ENCODE peak calls at places on chromosomes 7 and 10, in four cellular contexts. J, V, O and C are unnamed samples.

GRCh38 chr7:12967322-12967721 is 279.9 kb downstream of the ARL4A start:
- DNase-seq in V (no peak), J (no peak), O (no peak), C (no peak)

GRCh38 chr10:52956451-52956850 is 183.9 kb upstream of the MBL2 start:
- DNase-seq in O (no peak), J (no peak), V (no peak), C (no peak)

GRCh38 chr10:46515402-46516192 is 40.9 kb downstream of the GPRIN2 start:
- DNase-seq in O (no peak), J (no peak), V (no peak), C (no peak)

GRCh38 chr10:52423369-52423768 is 109.3 kb downstream of the DKK1 start:
- DNase-seq in V (no peak), O (no peak), J (no peak), C (no peak)

GRCh38 chr7:50822716-50823115 is 40.0 kb upstream of the GRB10 start:
- DNase-seq in J (peak), V (no peak), O (no peak), C (no peak)

GRCh38 chr7:104940023-104940710 is 73.8 kb upstream of the KMT2E start:
- DNase-seq in O (no peak), J (no peak), V (no peak), C (no peak)

GRCh38 chr10:97763947-97764346 is 7.9 kb downstream of the SFRP5 start:
- DNase-seq in V (no peak), J (no peak), O (no peak), C (no peak)

GRCh38 chr10:57015595-57016303 is 654.7 kb upstream of the ZWINT start:
- DNase-seq in J (no peak), V (no peak), O (no peak), C (no peak)

GRCh38 chr7:158588085-158588877 is 658 bp upstream of the PTPRN2 start:
- DNase-seq in O (no peak), V (no peak), J (no peak), C (no peak)

GRCh38 chr7:98617960-98618418 is 904 bp downstream of the NPTX2 start:
- DNase-seq in V (no peak), O (no peak), J (no peak), C (no peak)

GRCh38 chr10:73448384-73448783 is 15.0 kb upstream of the MSS51 start:
- DNase-seq in O (no peak), V (no peak), J (no peak), C (no peak)

GRCh38 chr10:97520978-97521761 is 22.4 kb downstream of the UBTD1 start:
- DNase-seq in O (no peak), J (no peak), V (no peak), C (no peak)

GRCh38 chr7:142384508-142384922 is 126.7 kb upstream of the PRSS58 start:
- DNase-seq in O (no peak), J (no peak), V (no peak), C (peak)

GRCh38 chr10:75150656-75151055 is 39.2 kb downstream of the SAMD8 start:
- DNase-seq in V (no peak), J (no peak), O (no peak), C (no peak)

GRCh38 chr7:23687011-23687410 is 7.0 kb downstream of the FAM221A start:
- DNase-seq in O (no peak), J (no peak), V (no peak), C (no peak)

GRCh38 chr10:120732067-120732466 is 119.1 kb upstream of the WDR11 start:
- DNase-seq in J (no peak), O (no peak), V (peak), C (no peak)

GRCh38 chr7:69739182-69739581 is 140.9 kb downstream of the AUTS2 start:
- DNase-seq in O (no peak), V (no peak), J (peak), C (no peak)

GRCh38 chr7:2897023-2897422 is 52.9 kb upstream of the GNA12 start:
- DNase-seq in V (no peak), O (no peak), J (no peak), C (no peak)

GRCh38 chr10:17086865-17087264 is 42.7 kb downstream of the CUBN start:
- DNase-seq in J (no peak), V (no peak), O (no peak), C (no peak)

GRCh38 chr10:96714031-96714590 is 6.2 kb downstream of the PIK3AP1 start:
- DNase-seq in J (no peak), O (no peak), V (no peak), C (no peak)

GRCh38 chr10:50561816-50562215 is 61.9 kb downstream of the SGMS1 start:
- DNase-seq in J (no peak), V (no peak), O (no peak), C (no peak)

GRCh38 chr7:29563590-29564454 is at the start of gene PRR15:
- DNase-seq in V (peak), O (no peak), J (peak), C (no peak)

GRCh38 chr10:133249094-133249780 is 11.6 kb downstream of the VENTX start:
- DNase-seq in J (no peak), V (no peak), O (no peak), C (no peak)

GRCh38 chr7:91263359-91264082 is 712 bp upstream of the FZD1 start:
- DNase-seq in V (no peak), O (no peak), J (peak), C (peak)

GRCh38 chr10:116555882-116556281 is 10.2 kb downstream of the PNLIP start:
- DNase-seq in J (no peak), V (no peak), O (no peak), C (no peak)
- TF ChIP-seq POLR2A in J (no peak), V (no peak), O (no peak), C (no peak)

DNA sequence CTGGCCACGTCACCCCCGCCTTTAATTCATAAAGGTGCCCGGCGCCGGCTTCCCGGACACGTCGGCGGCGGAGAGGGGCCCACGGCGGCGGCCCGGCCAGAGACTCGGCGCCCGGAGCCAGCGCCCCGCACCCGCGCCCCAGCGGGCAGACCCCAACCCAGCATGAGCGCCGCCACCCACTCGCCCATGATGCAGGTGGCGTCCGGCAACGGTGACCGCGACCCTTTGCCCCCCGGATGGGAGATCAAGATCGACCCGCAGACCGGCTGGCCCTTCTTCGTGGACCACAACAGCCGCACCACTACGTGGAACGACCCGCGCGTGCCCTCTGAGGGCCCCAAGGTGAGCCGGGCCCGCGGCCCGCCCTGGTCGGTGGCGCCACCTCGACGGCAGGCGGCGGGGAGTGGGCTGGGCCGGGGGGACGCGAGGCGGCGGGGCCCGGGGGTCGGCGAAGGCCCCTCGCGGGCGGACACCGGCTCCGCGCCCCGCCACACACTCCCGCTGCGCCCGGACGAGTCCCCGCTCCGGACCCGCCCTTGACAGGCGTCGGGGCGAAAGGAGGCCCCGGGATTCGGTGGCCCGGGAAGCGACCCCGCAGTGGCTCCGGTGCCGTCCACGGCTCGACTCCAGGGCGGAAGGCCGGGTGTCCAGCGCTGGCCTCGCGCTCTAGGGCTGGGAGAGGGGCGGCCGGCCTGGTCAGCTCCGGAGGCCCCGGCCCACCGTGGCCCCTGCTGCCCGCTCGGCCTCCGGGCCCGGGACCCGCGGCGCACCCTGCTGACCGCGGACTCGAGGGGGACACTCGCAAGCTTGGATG is 541 bp downstream of the BAG3 start:
- DNase-seq in V (no peak), J (no peak), O (peak), C (no peak)
- TF ChIP-seq POLR2A in V (no peak), J (peak), O (no peak), C (no peak)

DNA sequence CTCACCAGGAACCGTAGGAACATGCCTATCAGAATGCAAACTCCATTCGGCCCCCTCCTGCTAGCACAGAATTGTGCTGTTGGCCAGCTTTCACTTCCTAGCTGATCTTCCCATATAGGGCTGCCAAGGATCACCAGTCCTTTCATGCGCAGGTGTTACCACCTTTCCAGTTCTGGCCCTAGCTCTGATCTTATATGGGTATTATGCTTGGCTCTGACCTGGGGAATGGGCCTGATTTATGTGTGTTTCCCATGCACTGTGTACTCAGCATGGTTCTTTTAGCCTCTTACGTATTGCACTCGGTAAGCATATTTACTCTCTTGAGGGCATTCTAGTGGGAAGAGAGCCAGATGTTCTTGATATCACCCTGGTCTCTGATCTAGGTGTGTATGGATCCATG is 11.1 kb downstream of the SLC35G1 start:
- DNase-seq in O (no peak), V (no peak), J (no peak), C (no peak)
- TF ChIP-seq POLR2A in O (no peak), V (no peak), J (no peak), C (no peak)

DNA sequence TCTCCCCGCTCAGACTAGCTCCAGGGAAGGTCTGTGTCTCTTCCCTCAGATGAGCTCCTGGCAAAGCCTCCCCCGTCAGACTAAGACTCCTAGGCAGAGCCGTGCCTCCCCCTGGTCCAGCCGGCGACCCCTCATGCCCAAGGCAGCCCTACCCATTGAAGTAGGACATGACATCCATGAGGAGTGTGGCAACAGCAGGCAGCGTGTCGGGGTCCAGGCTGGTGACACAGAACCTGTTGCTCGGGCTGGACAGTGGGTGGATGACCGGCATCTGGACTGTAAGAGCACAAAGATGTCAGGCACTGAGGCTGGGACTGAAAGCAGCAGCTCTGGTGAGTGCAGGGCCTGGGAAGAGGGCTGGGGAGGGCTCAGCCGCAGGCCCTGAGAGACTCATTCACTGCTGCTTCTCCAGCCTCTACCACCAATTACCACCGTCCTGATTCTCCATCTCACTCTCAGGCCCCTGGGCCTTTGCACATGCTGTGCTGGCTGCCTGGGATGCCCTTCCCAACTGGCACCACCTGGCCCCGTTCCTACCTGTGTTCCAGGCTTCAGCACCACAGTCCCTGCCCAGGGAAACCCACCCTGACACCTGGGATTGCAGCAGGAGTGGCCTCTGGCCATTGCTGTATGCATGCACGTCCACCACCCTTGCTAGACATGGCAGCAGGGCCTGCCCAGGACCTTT is 2.8 kb downstream of the PVRIG start:
- DNase-seq in V (no peak), O (no peak), J (no peak), C (no peak)
- TF ChIP-seq POLR2A in V (no peak), O (no peak), J (no peak), C (no peak)